ENCODE peak calls at places on chromosomes 6 and 20, in four cellular contexts. S, M, J and L are unnamed samples.

GRCh38 chr6:75436869-75437268 is 56.7 kb downstream of the FILIP1 start:
- DNase-seq in M (no peak), J (no peak), S (no peak), L (no peak)

GRCh38 chr6:108565091-108565766 is 4.5 kb downstream of the FOXO3 start:
- DNase-seq in M (no peak), S (no peak), J (no peak), L (peak; percentile 90)

GRCh38 chr6:61887425-61887824 is 398.6 kb downstream of the KHDRBS2 start:
- DNase-seq in M (no peak), J (no peak), S (no peak), L (no peak)

GRCh38 chr6:151284012-151284411 is 44.2 kb downstream of the AKAP12 start:
- DNase-seq in J (no peak), S (no peak), M (no peak), L (no peak)

GRCh38 chr6:20370393-20370792 is 31.3 kb upstream of the E2F3 start:
- DNase-seq in S (no peak), M (no peak), J (no peak), L (no peak)

GRCh38 chr6:144564202-144564601 is 279.1 kb downstream of the UTRN start:
- DNase-seq in J (no peak), S (no peak), M (no peak), L (no peak)

GRCh38 chr6:149082320-149082719 is 235.2 kb upstream of the TAB2 start:
- DNase-seq in J (peak; percentile 88), S (peak; percentile 58), M (no peak), L (no peak)

GRCh38 chr20:37526238-37526838 is 1.3 kb downstream of the BLCAP start:
- DNase-seq in J (peak; percentile 61), M (no peak), S (peak; percentile 82), L (no peak)

GRCh38 chr6:121826156-121826810 is 390.8 kb downstream of the GJA1 start:
- DNase-seq in S (no peak), M (no peak), J (no peak), L (no peak)

GRCh38 chr20:9256359-9256758 is 187.5 kb downstream of the PLCB4 start:
- DNase-seq in S (no peak), J (no peak), M (no peak), L (no peak)

GRCh38 chr6:9292975-9293374 is 857.6 kb upstream of the SLC35B3 start:
- DNase-seq in J (no peak), S (no peak), M (no peak), L (no peak)

GRCh38 chr20:47857142-47857993 is 72.1 kb upstream of the SULF2 start:
- DNase-seq in J (no peak), S (no peak), M (no peak), L (no peak)

GRCh38 chr6:39792501-39793450 is 600 bp downstream of the DAAM2 start:
- DNase-seq in M (no peak), S (peak; percentile 48), J (no peak), L (no peak)

GRCh38 chr20:36149469-36149868 is 5.1 kb upstream of the EPB41L1 start:
- DNase-seq in J (peak; percentile 41), M (no peak), S (no peak), L (no peak)

GRCh38 chr20:20407891-20408805 is 40.2 kb downstream of the INSM1 start:
- DNase-seq in S (peak; percentile 76), M (no peak), J (peak; percentile 82), L (no peak)

GRCh38 chr6:33329058-33329457 is 11.5 kb upstream of the ZBTB22 start:
- DNase-seq in S (no peak), M (no peak), J (no peak), L (no peak)

GRCh38 chr6:106287215-106287614 is 38.3 kb downstream of the ATG5 start:
- DNase-seq in S (no peak), J (peak; percentile 14), M (no peak), L (no peak)

GRCh38 chr6:104332407-104332806 is 527.3 kb downstream of the HACE1 start:
- DNase-seq in M (no peak), J (no peak), S (no peak), L (no peak)

GRCh38 chr6:142886431-142887170 is 58.4 kb downstream of the HIVEP2 start:
- DNase-seq in J (peak; percentile 59), S (no peak), M (no peak), L (peak; percentile 86)

GRCh38 chr6:14661188-14661587 is 543.6 kb downstream of the CD83 start:
- DNase-seq in M (no peak), S (no peak), J (no peak), L (peak; percentile 47)

DNA sequence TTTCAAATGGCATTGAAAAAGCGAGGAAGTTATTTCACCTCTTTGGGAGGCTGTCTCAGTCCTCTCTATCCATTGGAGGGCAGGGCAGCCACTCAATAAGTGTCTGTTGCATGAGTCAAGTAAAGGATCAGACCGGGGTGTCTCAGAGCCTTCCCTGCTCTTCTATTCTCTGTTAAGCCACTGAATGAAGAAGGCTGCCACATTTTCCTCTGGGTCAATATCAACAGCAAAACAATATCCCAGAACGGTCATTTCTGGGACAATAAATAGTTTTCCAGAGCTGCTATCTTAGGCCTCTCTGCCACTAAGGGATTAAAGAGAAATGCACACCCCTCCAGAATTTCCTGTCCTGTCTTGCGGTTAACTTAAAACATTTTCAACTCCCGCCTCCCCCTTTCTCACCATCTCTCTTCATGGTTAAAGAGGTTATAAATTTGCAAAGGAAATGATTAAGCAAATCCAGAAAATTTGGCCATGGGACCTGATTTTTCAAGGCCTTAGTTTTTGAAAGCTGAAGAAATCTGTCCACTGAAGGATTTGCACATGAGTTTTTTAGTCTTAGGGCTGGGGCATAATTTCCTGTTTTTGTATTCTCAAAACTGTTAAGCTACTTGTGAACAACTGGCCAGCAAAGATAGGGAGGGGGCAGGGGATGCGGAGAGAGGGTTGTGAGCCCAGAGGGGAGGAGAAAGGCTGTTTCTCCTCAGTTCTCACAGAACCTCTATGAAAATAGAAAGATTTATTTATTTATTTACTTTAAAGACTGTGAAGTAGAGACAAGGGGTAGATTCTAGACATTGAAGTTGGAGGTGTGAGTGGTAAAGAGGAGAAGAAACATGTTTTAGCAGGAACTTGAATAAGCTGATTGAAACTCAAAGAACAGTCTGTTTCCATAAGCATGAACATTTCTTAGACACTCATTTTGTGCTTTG is 135.7 kb downstream of the BCAS1 start:
- DNase-seq in J (peak; percentile 55), S (no peak), M (no peak), L (no peak)
- TF ChIP-seq JUND in J (no peak), S (no peak), M (no peak), L (no peak)

DNA sequence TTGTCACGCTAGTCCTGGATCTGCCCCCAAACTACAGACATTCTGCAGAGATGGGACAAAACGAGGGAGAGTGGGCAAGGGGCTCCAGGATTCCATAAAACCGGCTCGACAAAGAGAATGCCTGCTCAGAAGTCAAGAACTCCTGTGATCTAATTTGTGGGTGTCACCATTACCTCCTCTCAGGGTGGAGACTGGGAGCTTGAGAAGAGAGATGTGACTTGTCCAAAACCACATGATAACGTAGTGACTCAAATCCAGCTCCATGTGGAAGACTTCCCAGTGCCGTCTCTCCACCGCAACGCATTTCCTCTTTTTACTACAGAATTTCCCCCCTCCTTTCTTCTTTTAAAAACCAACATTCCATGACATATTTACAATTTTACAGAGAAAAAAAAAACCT is 44.3 kb downstream of the TRERF1 start:
- DNase-seq in S (no peak), J (no peak), M (no peak), L (no peak)
- TF ChIP-seq JUND in S (no peak), J (no peak), M (no peak), L (no peak)

GRCh38 chr20:22619272-22619671 is 34.9 kb upstream of the FOXA2 start:
- DNase-seq in M (no peak), J (no peak), S (no peak), L (no peak)
- TF ChIP-seq JUND in M (no peak), J (no peak), S (no peak), L (no peak)

DNA sequence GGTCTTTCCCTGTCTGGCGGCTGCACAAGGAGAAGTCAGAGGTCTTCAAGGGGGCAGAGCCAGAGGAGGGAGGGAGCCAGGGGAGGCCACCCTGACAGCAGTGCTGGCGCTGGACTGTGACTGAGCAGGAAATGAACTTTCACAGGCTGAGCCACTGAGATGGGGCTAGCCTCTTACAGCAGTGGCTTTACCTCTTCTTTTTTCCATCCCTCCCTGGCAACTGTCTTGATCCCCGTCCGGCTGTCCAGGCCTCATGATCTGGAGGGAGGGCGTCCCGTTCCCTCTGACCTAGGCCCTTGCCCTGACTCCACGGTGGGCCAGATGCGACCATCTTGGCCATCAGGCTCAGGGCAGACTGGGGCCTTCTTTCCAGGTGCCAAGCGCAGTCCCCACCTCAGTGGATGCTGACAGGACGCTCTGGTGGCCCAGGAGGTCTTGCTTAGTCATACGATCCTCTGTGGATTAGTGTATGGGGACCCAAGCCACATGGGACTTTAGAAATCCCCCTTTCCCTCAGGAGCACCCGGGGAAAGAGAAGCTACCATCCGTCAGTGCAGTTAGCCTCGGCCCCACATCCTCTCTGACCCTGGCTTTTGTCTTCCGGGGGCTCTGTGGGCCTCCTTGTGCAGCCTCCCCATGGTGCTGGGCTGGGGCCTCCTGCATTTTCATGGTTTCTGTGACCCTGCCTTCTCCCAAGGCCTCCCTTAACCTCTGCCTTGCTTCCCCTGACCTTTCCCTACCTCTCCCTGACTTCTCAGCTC is 57.4 kb upstream of the CCDC167 start:
- DNase-seq in S (no peak), J (no peak), M (no peak), L (no peak)
- TF ChIP-seq JUND in S (no peak), J (no peak), M (no peak), L (no peak)

GRCh38 chr6:137625808-137626207 is 131.6 kb upstream of the OLIG3 start:
- DNase-seq in J (peak; percentile 2), S (peak; percentile 13), M (no peak), L (no peak)
- TF ChIP-seq JUND in J (no peak), S (no peak), M (no peak), L (no peak)

GRCh38 chr6:35962779-35963570 is 42.1 kb upstream of the SRPK1 start:
- DNase-seq in M (no peak), S (no peak), J (no peak), L (no peak)
- TF ChIP-seq JUND in M (no peak), S (no peak), J (no peak), L (no peak)

GRCh38 chr6:56752534-56752933 is 109.8 kb upstream of the DST start:
- DNase-seq in M (no peak), J (no peak), S (no peak), L (no peak)
- TF ChIP-seq JUND in M (no peak), J (no peak), S (no peak), L (no peak)